ENCODE peak calls at places on chromosomes 12 and 14, in eight cellular contexts. O, R, M, C, I, E, P and X are unnamed samples.

GRCh38 chr12:96571101-96571862 is 81.9 kb downstream of the CFAP54 start:
- DNase-seq in I (no peak), R (no peak), P (no peak), C (no peak), E (no peak), M (no peak), O (no peak), X (no peak)

GRCh38 chr12:122523280-122523679 is 3.5 kb downstream of the RSRC2 start:
- DNase-seq in P (no peak), C (no peak), O (no peak), E (no peak), M (peak), R (no peak), I (peak), X (no peak)

GRCh38 chr12:100539209-100539608 is 34.3 kb upstream of the GAS2L3 start:
- DNase-seq in C (peak), M (peak), I (peak), O (no peak), P (no peak), E (peak), R (peak), X (no peak)

GRCh38 chr12:49282302-49282701 is 12.6 kb upstream of the PRPH start:
- DNase-seq in E (no peak), P (no peak), M (no peak), O (no peak), R (no peak), I (no peak), C (no peak), X (no peak)

GRCh38 chr12:6364037-6364360 is 11.4 kb downstream of the SCNN1A start:
- DNase-seq in I (no peak), P (no peak), O (no peak), E (no peak), M (no peak), C (peak), R (no peak), X (no peak)

GRCh38 chr14:87712386-87713113 is 280.4 kb downstream of the GALC start:
- DNase-seq in M (no peak), O (no peak), P (no peak), R (no peak), C (no peak), E (no peak), I (no peak), X (no peak)

GRCh38 chr14:91493169-91493568 is 16.9 kb downstream of the PPP4R3A start:
- DNase-seq in C (no peak), P (no peak), I (no peak), R (no peak), M (peak), E (no peak), O (no peak), X (no peak)

GRCh38 chr12:107450541-107450940 is 235.1 kb upstream of the PWP1 start:
- DNase-seq in I (no peak), O (no peak), P (no peak), R (no peak), M (no peak), C (no peak), E (no peak), X (no peak)

GRCh38 chr14:92122351-92122677 is 545 bp downstream of the CPSF2 start:
- DNase-seq in C (no peak), I (peak), R (no peak), O (no peak), P (no peak), E (peak), M (peak), X (no peak)

GRCh38 chr12:24551368-24551767 is 397.5 kb downstream of the BCAT1 start:
- DNase-seq in O (no peak), M (no peak), C (no peak), E (no peak), I (no peak), R (no peak), P (no peak), X (no peak)

GRCh38 chr12:119229837-119230236 is 51.1 kb downstream of the HSPB8 start:
- DNase-seq in O (no peak), R (peak), M (peak), P (no peak), C (peak), I (peak), E (peak), X (no peak)

GRCh38 chr12:130968611-130969010 is 14.9 kb downstream of the ADGRD1 start:
- DNase-seq in M (no peak), E (no peak), C (no peak), P (no peak), I (no peak), O (no peak), R (no peak), X (peak)

GRCh38 chr14:102280376-102280962 is 24.5 kb downstream of the MOK start:
- DNase-seq in O (no peak), R (no peak), E (peak), I (peak), P (no peak), C (no peak), M (peak), X (no peak)

GRCh38 chr12:94718114-94718513 is 67.8 kb upstream of the TMCC3 start:
- DNase-seq in I (no peak), M (peak), R (no peak), O (no peak), C (no peak), E (no peak), P (no peak), X (no peak)

GRCh38 chr14:91575469-91576208 is 65.5 kb upstream of the PPP4R3A start:
- DNase-seq in E (no peak), P (no peak), C (no peak), M (no peak), R (peak), I (no peak), O (no peak), X (no peak)

GRCh38 chr12:62250671-62251608 is 9.3 kb upstream of the USP15 start:
- DNase-seq in P (no peak), C (no peak), M (peak), E (no peak), R (no peak), O (no peak), I (no peak), X (no peak)

GRCh38 chr12:32922546-32923297 is 26.1 kb upstream of the PKP2 start:
- DNase-seq in E (no peak), I (no peak), O (no peak), M (no peak), P (no peak), C (no peak), R (no peak), X (no peak)

GRCh38 chr12:10849425-10849878 is at the start of gene PRR4:
- DNase-seq in R (no peak), M (no peak), C (no peak), I (no peak), O (no peak), P (no peak), E (no peak), X (no peak)

GRCh38 chr12:50415899-50416479 is 15.3 kb downstream of the LARP4 start:
- DNase-seq in M (no peak), P (no peak), E (no peak), R (no peak), O (no peak), I (no peak), C (no peak), X (no peak)

GRCh38 chr12:22971247-22971646 is 346.3 kb downstream of the ETNK1 start:
- DNase-seq in R (no peak), E (no peak), C (no peak), I (no peak), O (no peak), P (no peak), M (no peak), X (no peak)

GRCh38 chr12:4278582-4278939 is 5.0 kb downstream of the CCND2 start:
- DNase-seq in E (no peak), M (no peak), I (no peak), O (no peak), C (peak), P (no peak), R (no peak), X (no peak)

GRCh38 chr14:77457115-77457521 is 283 bp downstream of the VIPAS39 start:
- DNase-seq in P (no peak), R (no peak), C (no peak), E (peak), M (no peak), I (no peak), O (no peak), X (no peak)

GRCh38 chr12:57237952-57238853 is 8.7 kb downstream of the SHMT2 start:
- DNase-seq in O (no peak), I (no peak), E (no peak), R (no peak), P (peak), C (no peak), M (no peak), X (no peak)
- TF ChIP-seq CTCF in O (no peak), I (no peak), E (no peak), R (no peak), P (no peak), C (no peak), M (no peak), X (no peak)

DNA sequence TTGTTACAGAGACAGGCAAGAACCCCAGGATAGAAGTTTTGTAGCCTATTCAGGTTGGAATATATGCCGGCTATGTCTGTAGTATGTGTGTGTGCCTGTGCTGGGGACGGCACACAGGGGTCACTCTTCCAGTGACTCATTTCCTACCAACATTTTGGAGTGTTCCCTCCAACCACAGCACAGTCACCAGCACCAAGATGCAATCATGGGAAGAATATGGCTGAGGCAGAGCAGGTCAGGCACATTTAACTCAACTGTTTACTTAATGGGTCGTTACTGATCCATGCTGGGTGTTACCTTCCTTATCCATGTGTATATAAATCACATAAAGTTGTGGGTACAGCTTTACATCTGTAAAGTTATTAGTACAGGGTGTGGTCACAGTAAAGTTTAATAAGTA is 178.3 kb downstream of the PRKD1 start:
- DNase-seq in M (peak), E (no peak), R (peak), I (peak), P (no peak), C (no peak), O (no peak), X (no peak)
- TF ChIP-seq CTCF in M (peak), E (no peak), R (no peak), I (no peak), P (no peak), C (no peak), O (no peak), X (no peak)

DNA sequence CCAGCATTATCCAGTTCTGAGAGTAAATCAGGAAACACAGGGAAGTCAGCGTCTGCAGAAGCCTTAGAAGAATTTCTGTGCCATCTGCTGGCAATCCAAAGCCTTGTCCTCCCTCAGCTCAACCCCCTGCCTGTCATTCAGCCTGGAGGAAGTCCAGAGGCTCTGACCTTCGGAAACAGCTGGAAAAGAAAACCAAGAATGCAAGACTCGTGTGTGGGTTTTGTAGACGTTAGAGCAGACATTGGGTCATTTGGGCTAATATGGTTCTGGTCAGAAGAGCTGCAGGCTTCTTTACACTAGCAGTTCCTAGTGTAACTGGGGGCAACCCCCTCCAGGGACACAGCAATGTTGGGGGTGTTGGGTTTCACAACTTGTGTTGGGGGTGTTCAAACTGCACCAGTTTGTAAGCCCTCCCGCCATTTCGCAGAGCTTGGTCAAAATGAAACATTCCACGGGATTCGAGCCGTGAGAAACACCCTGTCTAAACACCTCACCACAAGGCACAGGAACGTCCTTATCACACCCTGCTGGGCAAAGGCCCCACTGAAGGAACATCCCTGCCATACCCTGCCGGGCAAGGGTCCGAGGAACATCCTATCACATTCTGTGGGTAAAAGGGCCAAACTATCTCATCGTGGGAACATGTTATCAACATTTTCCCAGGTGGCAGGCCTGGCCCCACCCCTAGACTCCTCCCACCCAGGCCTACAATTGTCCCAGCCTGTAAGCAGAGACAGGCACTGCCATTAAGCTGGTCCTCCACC is 21.0 kb upstream of the SERPINA4 start:
- DNase-seq in I (peak), O (no peak), R (no peak), M (peak), C (no peak), E (no peak), P (no peak), X (no peak)
- TF ChIP-seq CTCF in I (no peak), O (no peak), R (no peak), M (peak), C (no peak), E (no peak), P (no peak), X (no peak)

DNA sequence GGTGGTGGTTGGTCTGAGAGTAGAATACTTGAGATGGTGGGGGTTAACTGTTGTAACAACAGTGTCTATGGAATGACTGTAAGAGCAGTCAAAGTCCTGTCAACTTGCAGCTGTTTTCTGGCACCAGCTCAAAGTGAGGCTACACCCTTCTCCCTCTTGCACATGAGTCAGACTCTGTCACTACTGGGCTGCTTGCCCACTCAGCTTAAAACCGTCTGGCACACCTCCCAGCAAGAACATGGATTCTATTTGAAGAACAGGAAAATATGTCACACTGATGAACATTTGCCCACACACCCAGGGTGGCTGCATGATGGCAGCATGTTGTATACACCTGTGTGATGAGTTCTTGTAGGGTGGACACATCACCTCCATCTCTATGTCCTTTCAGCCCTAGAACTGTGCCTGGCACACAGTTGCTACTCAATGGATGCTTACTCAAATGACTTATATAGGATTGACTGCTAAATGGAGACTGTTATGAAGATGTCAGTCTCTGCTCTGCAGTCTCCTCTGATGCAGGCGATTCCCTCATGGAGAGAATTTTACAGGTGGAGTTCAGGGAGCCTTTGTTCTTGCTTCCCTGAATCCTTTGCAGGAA is 19.3 kb upstream of the SERPINA6 start:
- DNase-seq in R (peak), E (peak), M (peak), I (peak), P (no peak), O (peak), C (peak), X (no peak)
- TF ChIP-seq CTCF in R (no peak), E (no peak), M (no peak), I (no peak), P (no peak), O (no peak), C (no peak), X (no peak)

GRCh38 chr12:29148958-29149690 is at the start of gene FAR2:
- DNase-seq in O (no peak), I (peak), P (no peak), E (no peak), C (peak), R (peak), M (peak), X (peak)

GRCh38 chr12:29145372-29146170 is 3.5 kb upstream of the FAR2 start:
- DNase-seq in C (no peak), R (no peak), P (no peak), I (no peak), E (no peak), O (no peak), M (no peak), X (no peak)

GRCh38 chr12:29149691-29150382 is 759 bp downstream of the FAR2 start:
- DNase-seq in I (no peak), M (no peak), E (no peak), C (no peak), P (no peak), O (no peak), R (peak), X (no peak)

GRCh38 chr12:29146201-29146600 is 2.9 kb upstream of the FAR2 start:
- DNase-seq in R (no peak), P (no peak), C (no peak), E (no peak), M (no peak), I (no peak), O (no peak), X (no peak)

DNA sequence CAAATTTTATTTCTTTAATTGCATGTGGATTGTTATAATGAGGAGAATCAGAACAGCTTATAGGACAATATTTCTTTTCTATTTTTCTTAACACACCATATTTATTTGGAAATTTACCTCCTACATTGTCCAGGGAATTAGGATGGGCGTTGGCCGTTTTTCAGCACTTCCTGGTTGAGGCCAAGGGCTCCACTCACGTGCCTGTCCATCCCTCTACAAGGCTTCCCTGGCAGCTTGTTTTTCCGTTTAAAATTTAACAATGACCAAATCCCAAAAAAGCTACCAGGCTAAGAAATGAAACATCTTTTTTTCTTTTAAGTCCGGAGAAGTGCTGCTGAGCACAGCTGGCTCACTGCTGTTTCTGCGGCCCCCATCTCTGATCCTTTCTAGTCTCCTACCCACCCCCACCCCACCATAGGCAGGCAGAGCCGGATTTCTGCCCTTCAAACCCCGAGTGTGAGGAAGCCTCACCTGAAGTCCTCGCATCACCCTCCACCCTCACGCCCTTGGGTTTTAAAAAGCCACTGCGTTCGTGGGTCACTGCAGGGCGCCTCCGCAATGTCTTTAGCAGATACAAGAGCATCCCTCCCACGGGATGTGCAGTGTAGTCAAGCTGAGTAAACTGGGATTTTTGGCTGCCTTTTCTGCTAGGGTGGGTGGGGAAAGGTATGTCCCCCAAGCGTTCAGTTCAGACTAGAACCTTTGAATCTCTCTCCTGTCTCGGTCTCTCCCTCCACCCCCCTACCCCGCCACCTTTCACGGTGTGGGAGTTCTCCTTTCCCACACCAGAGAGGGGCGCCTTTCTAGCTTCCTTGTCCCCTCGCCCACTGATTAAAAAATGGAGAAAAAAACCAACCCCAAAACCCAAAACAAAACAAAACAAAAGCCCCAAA is 767 bp upstream of the FAR2 start:
- DNase-seq in E (no peak), M (peak), I (peak), C (peak), P (no peak), R (peak), O (no peak), X (no peak)
- TF ChIP-seq CTCF in E (no peak), M (no peak), I (no peak), C (no peak), P (no peak), R (no peak), O (no peak), X (no peak)

GRCh38 chr12:55901881-55902490 is 25.7 kb downstream of the PYM1 start:
- DNase-seq in C (no peak), R (no peak), M (no peak), O (no peak), P (no peak), I (no peak), E (no peak), X (no peak)

GRCh38 chr12:55893723-55894122 is 34.0 kb downstream of the PYM1 start:
- DNase-seq in C (no peak), P (no peak), E (no peak), I (no peak), O (no peak), R (no peak), M (no peak), X (no peak)

GRCh38 chr12:55899035-55899434 is 28.7 kb downstream of the PYM1 start:
- DNase-seq in E (no peak), M (peak), R (no peak), P (no peak), I (no peak), C (no peak), O (no peak), X (no peak)
- TF ChIP-seq CTCF in E (no peak), M (no peak), R (no peak), P (no peak), I (no peak), C (no peak), O (no peak), X (no peak)